ENCODE peak calls at places on chromosome 6, in seven cellular contexts. F is HCT116, D is NB4, P is IMR-90, Q is adrenal gland, R is gastrocnemius medialis, M is A549. E is an unnamed sample.

GRCh38 chr6:24721461-24722215 is 2.7 kb upstream of the C6orf62 start:
- DNase-seq in F (no peak), D (no peak), P (peak), Q (peak), R (peak), M (no peak), E (peak)

GRCh38 chr6:160188773-160189172 is 67.2 kb downstream of the SLC22A1 start:
- DNase-seq in F (no peak), D (no peak), P (no peak), Q (peak), R (no peak), M (peak), E (no peak)

GRCh38 chr6:111423055-111423633 is 59.9 kb downstream of the REV3L start:
- DNase-seq in F (no peak), D (peak), P (peak), Q (no peak), R (no peak), M (no peak), E (no peak)

GRCh38 chr6:126170875-126171489 is 168.9 kb upstream of the CENPW start:
- DNase-seq in F (no peak), D (peak), P (peak), Q (no peak), R (no peak), M (peak), E (no peak)

GRCh38 chr6:2746557-2747061 is 4.1 kb downstream of the MYLK4 start:
- DNase-seq in F (no peak), D (no peak), P (no peak), Q (no peak), R (peak), M (no peak), E (no peak)

GRCh38 chr6:131844243-131844841 is 36.5 kb downstream of the ENPP1 start:
- DNase-seq in F (no peak), D (no peak), P (peak), Q (no peak), R (no peak), M (peak), E (no peak)

GRCh38 chr6:33918175-33918695 is 114.4 kb upstream of the MLN start:
- DNase-seq in F (no peak), D (no peak), P (no peak), Q (no peak), R (no peak), M (no peak), E (peak)

GRCh38 chr6:89985744-89986493 is 91.7 kb downstream of the GJA10 start:
- DNase-seq in F (no peak), D (no peak), P (peak), Q (no peak), R (no peak), M (no peak), E (peak)

GRCh38 chr6:116783852-116784251 is 18.3 kb upstream of the FAM162B start:
- DNase-seq in F (no peak), D (no peak), P (peak), Q (no peak), R (no peak), M (no peak), E (no peak)

GRCh38 chr6:55670850-55671413 is 91.9 kb upstream of the HMGCLL1 start:
- DNase-seq in F (no peak), D (no peak), P (no peak), Q (no peak), R (no peak), M (no peak), E (no peak)

GRCh38 chr6:134527108-134527787 is 209.3 kb upstream of the SGK1 start:
- DNase-seq in F (no peak), D (no peak), P (no peak), Q (no peak), R (no peak), M (no peak), E (no peak)

DNA sequence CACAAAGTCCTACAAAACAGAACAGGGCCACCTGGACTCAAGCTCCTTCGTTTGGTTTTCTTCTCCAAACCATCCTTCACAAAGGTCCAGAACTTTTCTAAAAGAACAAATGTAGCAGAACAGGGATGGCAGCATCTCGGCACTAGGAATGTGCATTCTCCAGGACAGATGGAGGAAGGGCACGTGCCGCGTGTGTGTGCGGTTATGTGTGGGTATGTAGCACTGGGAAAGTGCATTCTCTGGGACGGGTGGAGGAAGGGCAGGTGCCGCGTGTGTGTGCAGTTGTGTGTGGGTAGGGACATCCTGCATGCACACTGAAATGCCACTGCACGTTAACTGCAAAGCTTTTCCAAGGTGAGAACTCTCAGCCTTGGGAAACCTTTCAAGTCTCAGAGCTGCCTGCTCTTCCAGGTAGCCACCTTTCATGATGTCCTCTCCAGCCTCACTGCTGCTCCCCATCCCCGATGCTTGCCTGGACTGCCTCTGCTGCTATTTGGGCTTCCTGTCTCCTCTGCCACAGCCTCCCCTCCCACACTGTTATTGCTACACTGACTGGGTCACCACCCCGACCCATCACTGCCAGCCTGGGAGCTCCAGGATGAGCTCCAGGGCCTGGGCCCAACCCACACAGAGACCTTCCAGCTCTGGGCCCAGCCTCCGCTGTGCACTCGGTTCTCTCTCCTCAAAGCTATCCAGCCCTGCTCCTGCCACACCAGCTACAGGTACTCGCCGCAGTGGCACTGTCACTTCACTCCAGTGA is 47.6 kb downstream of the EZR start:
- DNase-seq in F (no peak), D (no peak), P (no peak), Q (no peak), R (no peak), M (no peak), E (no peak)
- TF ChIP-seq POLR2A in F (no peak), D (no peak), P (no peak), Q (no peak), R (no peak), M (no peak), E (no peak)

DNA sequence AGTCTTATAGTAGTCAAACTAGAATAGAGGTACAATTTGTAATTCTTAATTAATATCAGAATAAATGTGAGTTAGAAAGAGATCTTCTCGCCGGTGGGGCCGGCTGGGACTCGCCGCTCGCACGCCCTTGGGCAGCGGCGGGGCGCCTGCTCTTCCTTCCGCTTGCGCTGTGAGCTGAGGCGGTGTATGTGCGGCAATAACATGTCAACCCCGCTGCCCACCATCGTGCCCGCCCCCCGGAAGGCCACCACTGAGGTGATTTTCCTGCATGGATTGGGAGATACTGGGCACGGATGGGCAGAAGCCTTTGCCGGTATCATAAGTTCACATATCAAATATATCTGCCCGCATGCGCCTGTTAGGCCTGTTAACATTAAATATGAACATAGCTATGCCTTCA is 123.7 kb upstream of the OGFRL1 start:
- DNase-seq in F (no peak), D (no peak), P (no peak), Q (no peak), R (no peak), M (no peak), E (no peak)
- TF ChIP-seq POLR2A in F (no peak), D (no peak), P (no peak), Q (no peak), R (no peak), M (no peak), E (no peak)

GRCh38 chr6:104953410-104953953 is 3.4 kb upstream of the LIN28B start:
- DNase-seq in F (no peak), D (peak), P (no peak), Q (no peak), R (no peak), M (peak), E (no peak)
- TF ChIP-seq POLR2A in F (no peak), D (no peak), P (no peak), Q (no peak), R (no peak), M (no peak), E (no peak)

GRCh38 chr6:215335-216034 is 76.8 kb upstream of the DUSP22 start:
- DNase-seq in F (no peak), D (peak), P (peak), Q (no peak), R (no peak), M (no peak), E (no peak)

GRCh38 chr6:210778-211177 is 81.5 kb upstream of the DUSP22 start:
- DNase-seq in F (no peak), D (no peak), P (no peak), Q (no peak), R (no peak), M (no peak), E (no peak)

GRCh38 chr6:211856-212497 is 80.3 kb upstream of the DUSP22 start:
- DNase-seq in F (no peak), D (no peak), P (no peak), Q (no peak), R (no peak), M (no peak), E (no peak)

GRCh38 chr6:214428-214827 is 77.9 kb upstream of the DUSP22 start:
- DNase-seq in F (no peak), D (no peak), P (no peak), Q (no peak), R (no peak), M (no peak), E (no peak)

DNA sequence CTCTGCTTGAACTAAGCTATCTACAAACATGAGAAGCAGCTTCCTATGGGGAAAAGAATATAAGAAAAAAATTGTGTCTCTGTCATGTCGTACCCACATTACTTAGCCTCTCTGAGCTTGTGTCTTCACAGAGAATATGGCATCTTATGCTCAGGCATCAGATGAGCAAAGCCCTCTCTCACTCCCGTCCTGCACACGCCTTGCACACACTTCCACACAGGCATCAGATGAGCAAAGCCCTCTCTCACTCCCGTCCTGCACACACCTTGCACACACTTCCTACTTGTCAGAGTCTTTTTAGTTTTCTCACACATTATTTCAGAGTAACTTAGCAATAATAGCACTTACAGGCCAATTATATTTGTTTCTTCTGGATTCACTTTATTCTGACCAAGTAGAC is 79.0 kb upstream of the DUSP22 start:
- DNase-seq in F (no peak), D (no peak), P (no peak), Q (no peak), R (no peak), M (no peak), E (no peak)
- TF ChIP-seq POLR2A in F (no peak), D (no peak), P (no peak), Q (no peak), R (no peak), M (no peak), E (no peak)

DNA sequence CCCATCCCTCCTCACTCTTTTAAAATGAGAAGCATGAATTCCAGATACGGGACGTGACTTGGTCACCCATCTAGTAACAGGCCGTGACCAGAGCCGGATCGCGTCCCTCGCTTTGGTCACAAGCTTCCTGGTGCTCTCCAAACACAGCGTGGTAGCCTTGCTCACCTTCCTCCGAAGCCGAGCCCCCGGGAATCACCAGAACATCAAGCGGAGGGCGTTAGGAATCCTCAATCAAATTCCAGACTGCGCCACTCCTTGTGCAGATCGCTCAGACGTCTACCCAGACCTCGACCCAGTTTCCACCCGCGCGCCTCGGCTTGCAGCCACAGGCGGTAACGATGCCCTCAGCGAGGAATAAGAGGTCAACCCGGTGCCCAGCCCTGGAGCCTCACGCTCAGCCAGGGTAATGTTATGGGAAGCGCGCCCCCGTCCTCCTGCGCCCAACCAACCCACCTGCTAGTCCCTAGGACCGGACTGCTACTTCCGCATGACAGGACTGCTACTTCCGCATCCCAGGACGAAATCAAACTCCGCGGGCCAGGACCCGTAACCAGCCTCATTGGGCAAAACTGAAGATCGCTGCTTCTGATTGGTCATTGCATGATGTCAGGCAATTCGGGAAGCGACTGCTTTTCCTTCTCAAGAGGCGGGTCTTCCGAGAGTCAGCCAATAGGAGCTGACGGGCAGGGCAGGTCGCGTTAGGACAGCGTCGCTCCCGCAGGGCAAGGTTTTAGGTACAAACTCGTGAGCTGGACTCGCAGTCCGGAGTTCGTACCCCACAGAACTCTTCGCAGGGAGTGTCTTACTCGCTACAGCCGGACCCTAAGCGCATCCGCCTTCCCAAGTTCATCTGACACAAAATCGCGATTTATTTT is at the start of gene MTFR2:
- DNase-seq in F (peak), D (peak), P (peak), Q (peak), R (peak), M (peak), E (peak)
- TF ChIP-seq POLR2A in F (peak), D (peak), P (peak), Q (peak), R (peak), M (peak), E (no peak)

GRCh38 chr6:43021270-43022047 is at the start of gene RRP36:
- DNase-seq in F (no peak), D (peak), P (peak), Q (peak), R (peak), M (peak), E (peak)
- TF ChIP-seq POLR2A in F (peak), D (no peak), P (no peak), Q (no peak), R (peak), M (peak), E (no peak)

GRCh38 chr6:113464536-113464935 is 392.6 kb upstream of the MARCKS start:
- DNase-seq in F (no peak), D (no peak), P (no peak), Q (no peak), R (no peak), M (no peak), E (no peak)
- TF ChIP-seq POLR2A in F (no peak), D (no peak), P (no peak), Q (no peak), R (no peak), M (no peak), E (no peak)

GRCh38 chr6:36594029-36594815 is at the start of gene SRSF3:
- DNase-seq in F (peak), D (peak), P (peak), Q (peak), R (peak), M (peak), E (peak)
- TF ChIP-seq POLR2A in F (peak), D (peak), P (peak), Q (peak), R (peak), M (peak), E (no peak)

GRCh38 chr6:70119218-70119835 is 183.6 kb downstream of the COL9A1 start:
- DNase-seq in F (no peak), D (no peak), P (no peak), Q (no peak), R (no peak), M (no peak), E (no peak)

GRCh38 chr6:70124882-70125535 is 177.9 kb downstream of the COL9A1 start:
- DNase-seq in F (no peak), D (peak), P (peak), Q (no peak), R (no peak), M (no peak), E (no peak)

GRCh38 chr6:70129341-70129740 is 173.5 kb downstream of the COL9A1 start:
- DNase-seq in F (no peak), D (no peak), P (no peak), Q (no peak), R (no peak), M (no peak), E (no peak)

GRCh38 chr6:70118670-70119069 is 184.2 kb downstream of the COL9A1 start:
- DNase-seq in F (no peak), D (no peak), P (no peak), Q (no peak), R (no peak), M (no peak), E (no peak)

DNA sequence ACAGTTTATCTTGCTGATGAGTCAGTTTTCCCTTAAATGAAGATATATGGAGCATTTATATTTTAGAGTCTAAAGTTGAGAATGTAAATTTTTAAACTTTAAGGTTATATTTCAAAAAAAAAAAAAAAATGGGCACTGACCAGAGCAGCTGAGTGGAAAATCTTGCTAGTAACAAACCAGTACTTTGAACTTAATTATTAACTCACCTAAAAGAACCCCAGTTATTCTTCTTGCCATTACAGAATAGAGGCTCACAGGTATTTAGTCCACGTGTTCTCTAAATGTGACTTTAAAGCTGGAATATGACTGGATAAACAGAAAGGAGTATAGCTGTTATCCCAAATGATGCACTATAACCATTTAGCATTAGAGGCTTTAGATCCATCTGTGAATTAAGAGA is 178.4 kb downstream of the COL9A1 start:
- DNase-seq in F (no peak), D (no peak), P (no peak), Q (no peak), R (no peak), M (no peak), E (no peak)
- TF ChIP-seq POLR2A in F (no peak), D (no peak), P (no peak), Q (no peak), R (no peak), M (no peak), E (no peak)

E was measured in heart left ventricle.